ENCODE peak calls at places on chromosome 3, in ten cellular contexts. One of them, this sample, is unnamed. For H3K4me1, the result is how much of the 10 kb centered on the place peaks cover.

GRCh38 chr3:50675179-50676030 is 678 bp downstream of the DOCK3 start:
- DNase-seq in endothelial cell of umbilical vein: no peak
- DNase-seq in upper lobe of left lung: no peak
- DNase-seq in breast epithelium: no peak
- DNase-seq in body of pancreas: peak
- DNase-seq in transverse colon: peak
- DNase-seq in spleen: peak
- DNase-seq in A549: no peak
- DNase-seq in right lobe of liver: no peak
- DNase-seq in adrenal gland: peak
- DNase-seq in this sample: no peak

GRCh38 chr3:131083190-131083863 is 56.6 kb downstream of the NEK11 start:
- DNase-seq in endothelial cell of umbilical vein: no peak
- DNase-seq in upper lobe of left lung: no peak
- DNase-seq in breast epithelium: no peak
- DNase-seq in body of pancreas: peak
- DNase-seq in transverse colon: peak
- DNase-seq in spleen: peak
- DNase-seq in A549: no peak
- DNase-seq in right lobe of liver: no peak
- DNase-seq in adrenal gland: peak
- DNase-seq in this sample: peak

GRCh38 chr3:197001972-197002700 is 27.5 kb downstream of the MELTF start:
- DNase-seq in endothelial cell of umbilical vein: no peak
- DNase-seq in upper lobe of left lung: no peak
- DNase-seq in breast epithelium: peak
- DNase-seq in body of pancreas: no peak
- DNase-seq in transverse colon: no peak
- DNase-seq in spleen: peak
- DNase-seq in A549: no peak
- DNase-seq in right lobe of liver: peak
- DNase-seq in adrenal gland: no peak
- DNase-seq in this sample: no peak

GRCh38 chr3:61936344-61936937 is 375.1 kb downstream of the PTPRG start:
- DNase-seq in endothelial cell of umbilical vein: peak
- DNase-seq in upper lobe of left lung: no peak
- DNase-seq in breast epithelium: no peak
- DNase-seq in body of pancreas: no peak
- DNase-seq in transverse colon: peak
- DNase-seq in spleen: no peak
- DNase-seq in A549: peak
- DNase-seq in right lobe of liver: no peak
- DNase-seq in adrenal gland: peak
- DNase-seq in this sample: no peak

GRCh38 chr3:53170325-53171108 is 9.5 kb downstream of the PRKCD start:
- DNase-seq in endothelial cell of umbilical vein: no peak
- DNase-seq in upper lobe of left lung: peak
- DNase-seq in breast epithelium: no peak
- DNase-seq in body of pancreas: no peak
- DNase-seq in transverse colon: peak
- DNase-seq in spleen: peak
- DNase-seq in A549: no peak
- DNase-seq in right lobe of liver: no peak
- DNase-seq in adrenal gland: no peak
- DNase-seq in this sample: no peak

GRCh38 chr3:86774082-86774691 is 216.8 kb downstream of the VGLL3 start:
- DNase-seq in endothelial cell of umbilical vein: peak
- DNase-seq in upper lobe of left lung: no peak
- DNase-seq in breast epithelium: no peak
- DNase-seq in body of pancreas: no peak
- DNase-seq in transverse colon: no peak
- DNase-seq in spleen: no peak
- DNase-seq in A549: peak
- DNase-seq in right lobe of liver: no peak
- DNase-seq in adrenal gland: no peak
- DNase-seq in this sample: no peak

GRCh38 chr3:131688370-131688769 is 185.6 kb upstream of the MRPL3 start:
- DNase-seq in endothelial cell of umbilical vein: no peak
- DNase-seq in upper lobe of left lung: no peak
- DNase-seq in breast epithelium: no peak
- DNase-seq in body of pancreas: no peak
- DNase-seq in transverse colon: no peak
- DNase-seq in spleen: no peak
- DNase-seq in A549: no peak
- DNase-seq in right lobe of liver: no peak
- DNase-seq in adrenal gland: no peak
- DNase-seq in this sample: no peak

GRCh38 chr3:156677120-156677479 is 2.7 kb downstream of the TIPARP start:
- DNase-seq in endothelial cell of umbilical vein: no peak
- DNase-seq in upper lobe of left lung: no peak
- DNase-seq in breast epithelium: no peak
- DNase-seq in body of pancreas: no peak
- DNase-seq in transverse colon: no peak
- DNase-seq in spleen: no peak
- DNase-seq in A549: no peak
- DNase-seq in right lobe of liver: no peak
- DNase-seq in adrenal gland: no peak
- DNase-seq in this sample: no peak

GRCh38 chr3:161333696-161334095 is 37.6 kb downstream of the SPTSSB start:
- DNase-seq in endothelial cell of umbilical vein: no peak
- DNase-seq in upper lobe of left lung: no peak
- DNase-seq in breast epithelium: no peak
- DNase-seq in body of pancreas: no peak
- DNase-seq in transverse colon: no peak
- DNase-seq in spleen: no peak
- DNase-seq in A549: no peak
- DNase-seq in right lobe of liver: no peak
- DNase-seq in adrenal gland: no peak
- DNase-seq in this sample: no peak

GRCh38 chr3:149660462-149660861 is 2.6 kb upstream of the WWTR1 start:
- DNase-seq in endothelial cell of umbilical vein: peak
- DNase-seq in upper lobe of left lung: no peak
- DNase-seq in breast epithelium: no peak
- DNase-seq in body of pancreas: no peak
- DNase-seq in transverse colon: no peak
- DNase-seq in spleen: no peak
- DNase-seq in A549: peak
- DNase-seq in right lobe of liver: no peak
- DNase-seq in adrenal gland: no peak
- DNase-seq in this sample: no peak

GRCh38 chr3:131538968-131539367 is 36.2 kb upstream of the MRPL3 start:
- DNase-seq in endothelial cell of umbilical vein: no peak
- DNase-seq in upper lobe of left lung: no peak
- DNase-seq in breast epithelium: no peak
- DNase-seq in body of pancreas: no peak
- DNase-seq in transverse colon: no peak
- DNase-seq in spleen: no peak
- DNase-seq in A549: no peak
- DNase-seq in right lobe of liver: no peak
- DNase-seq in adrenal gland: no peak
- DNase-seq in this sample: no peak

GRCh38 chr3:11140054-11140712 is 14.1 kb upstream of the HRH1 start:
- DNase-seq in endothelial cell of umbilical vein: no peak
- DNase-seq in upper lobe of left lung: peak
- DNase-seq in breast epithelium: no peak
- DNase-seq in body of pancreas: no peak
- DNase-seq in transverse colon: peak
- DNase-seq in spleen: peak
- DNase-seq in A549: peak
- DNase-seq in right lobe of liver: no peak
- DNase-seq in adrenal gland: no peak
- DNase-seq in this sample: peak

GRCh38 chr3:99330281-99330680 is 308.1 kb upstream of the COL8A1 start:
- DNase-seq in endothelial cell of umbilical vein: peak
- DNase-seq in upper lobe of left lung: no peak
- DNase-seq in breast epithelium: no peak
- DNase-seq in body of pancreas: no peak
- DNase-seq in transverse colon: no peak
- DNase-seq in spleen: no peak
- DNase-seq in A549: no peak
- DNase-seq in right lobe of liver: no peak
- DNase-seq in adrenal gland: no peak
- DNase-seq in this sample: no peak

DNA sequence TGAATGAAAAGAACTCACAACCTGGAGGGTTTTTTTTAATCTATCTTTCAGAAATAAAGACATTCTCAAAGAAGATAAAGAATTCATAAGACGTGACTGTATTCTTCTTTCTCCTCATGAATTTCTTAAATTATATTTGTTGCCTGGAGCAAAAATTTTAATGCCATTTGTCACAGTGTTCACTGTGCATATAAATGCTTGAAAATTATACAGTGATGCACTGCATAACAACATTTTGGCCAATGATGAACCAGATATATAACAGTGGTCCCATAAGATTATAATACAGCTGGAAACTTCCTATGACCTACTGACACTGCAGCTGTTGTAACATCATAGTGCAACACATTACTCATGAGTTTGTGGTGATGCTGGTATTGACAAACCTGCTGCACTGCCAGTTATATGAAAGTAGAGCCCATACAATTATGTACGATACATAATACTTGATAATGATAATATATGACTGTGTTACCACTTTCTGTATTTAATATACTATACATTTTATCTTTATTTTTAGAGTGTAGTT is 67.3 kb downstream of the P2RY1 start:
- DNase-seq in endothelial cell of umbilical vein: no peak
- DNase-seq in upper lobe of left lung: no peak
- DNase-seq in breast epithelium: no peak
- DNase-seq in body of pancreas: no peak
- DNase-seq in transverse colon: no peak
- DNase-seq in spleen: no peak
- DNase-seq in A549: no peak
- DNase-seq in right lobe of liver: no peak
- DNase-seq in adrenal gland: no peak
- DNase-seq in this sample: no peak
- H3K27ac ChIP-seq in endothelial cell of umbilical vein: no peak
- H3K27ac ChIP-seq in upper lobe of left lung: no peak
- H3K27ac ChIP-seq in breast epithelium: no peak
- H3K27ac ChIP-seq in body of pancreas: no peak
- H3K27ac ChIP-seq in transverse colon: no peak
- H3K27ac ChIP-seq in spleen: no peak
- H3K27ac ChIP-seq in A549: no peak
- H3K27ac ChIP-seq in right lobe of liver: no peak
- H3K27ac ChIP-seq in adrenal gland: no peak
- H3K27ac ChIP-seq in this sample: no peak

DNA sequence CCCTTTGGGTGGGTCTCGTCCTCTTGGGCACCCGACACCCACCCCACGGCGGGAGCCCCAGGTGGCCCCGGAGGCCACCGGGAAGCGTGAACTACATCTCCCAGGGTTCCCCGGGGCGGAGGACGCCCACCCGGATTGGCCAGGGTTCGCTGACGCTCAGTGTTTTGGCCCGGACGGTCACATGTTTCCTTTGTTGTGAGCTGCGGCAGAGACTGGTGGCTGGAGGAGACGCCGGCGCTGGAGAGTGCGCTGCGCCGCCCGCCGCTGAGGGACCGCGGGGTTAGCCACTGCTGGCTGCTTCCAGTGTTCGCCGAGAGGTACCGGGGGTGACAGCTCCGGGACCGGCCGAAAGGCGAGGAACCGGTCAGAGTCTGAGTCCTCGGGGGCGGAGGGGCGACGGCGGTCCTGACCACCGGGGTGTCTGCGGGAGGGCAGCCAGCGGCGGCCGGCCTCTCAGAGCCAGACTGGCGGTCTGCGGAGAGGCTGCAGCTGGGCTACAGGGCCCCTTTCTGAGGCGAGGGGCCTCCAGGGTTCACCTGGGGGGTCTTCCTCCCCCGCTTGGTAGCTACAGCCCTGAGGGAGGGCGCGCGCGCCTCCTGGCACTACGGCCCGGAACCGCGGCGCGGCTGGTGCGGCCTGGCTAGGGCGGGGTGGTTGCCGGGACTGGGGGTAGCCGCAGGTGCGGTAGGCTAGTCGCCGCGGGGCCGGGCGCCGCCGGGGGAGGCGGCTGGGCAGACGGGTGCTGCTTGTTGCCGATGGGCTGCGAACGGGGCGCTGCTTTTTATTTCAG is at the start of gene KLHL24:
- DNase-seq in endothelial cell of umbilical vein: peak
- DNase-seq in upper lobe of left lung: peak
- DNase-seq in breast epithelium: peak
- DNase-seq in body of pancreas: peak
- DNase-seq in transverse colon: peak
- DNase-seq in spleen: peak
- DNase-seq in A549: peak
- DNase-seq in right lobe of liver: peak
- DNase-seq in adrenal gland: peak
- DNase-seq in this sample: peak
- TF ChIP-seq POLR2A in endothelial cell of umbilical vein: peak
- TF ChIP-seq POLR2A in upper lobe of left lung: peak
- TF ChIP-seq POLR2A in breast epithelium: peak
- TF ChIP-seq POLR2A in body of pancreas: peak
- TF ChIP-seq POLR2A in transverse colon: peak
- TF ChIP-seq POLR2A in spleen: peak
- TF ChIP-seq POLR2A in A549: no peak
- TF ChIP-seq POLR2A in right lobe of liver: peak
- TF ChIP-seq POLR2A in adrenal gland: peak
- TF ChIP-seq POLR2A in this sample: peak

DNA sequence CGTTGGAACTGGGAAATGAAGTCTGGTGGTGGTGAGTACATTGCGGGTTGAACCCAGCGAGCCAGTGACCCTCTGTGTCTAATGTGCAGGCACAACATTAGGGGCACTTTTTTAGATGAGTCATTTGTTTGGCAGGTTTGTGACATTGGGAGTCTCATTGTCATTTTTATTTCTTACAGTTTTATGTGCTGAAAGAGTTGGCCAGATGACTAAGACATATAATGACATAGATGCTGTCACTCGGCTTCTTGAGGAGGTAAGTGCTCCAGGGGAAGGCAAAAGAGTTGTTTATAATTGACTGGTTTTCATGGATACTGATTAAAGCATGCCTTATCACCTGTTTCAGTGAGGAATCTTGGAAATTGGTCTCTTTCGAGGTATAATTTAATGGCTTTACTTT is 85.5 kb downstream of the TRAK1 start:
- DNase-seq in endothelial cell of umbilical vein: no peak
- DNase-seq in upper lobe of left lung: no peak
- DNase-seq in breast epithelium: no peak
- DNase-seq in body of pancreas: no peak
- DNase-seq in transverse colon: no peak
- DNase-seq in spleen: no peak
- DNase-seq in A549: no peak
- DNase-seq in right lobe of liver: no peak
- DNase-seq in adrenal gland: no peak
- DNase-seq in this sample: no peak
- H3K4me1 ChIP-seq in endothelial cell of umbilical vein: under half
- H3K4me1 ChIP-seq in upper lobe of left lung: under half
- H3K4me1 ChIP-seq in breast epithelium: under half
- H3K4me1 ChIP-seq in body of pancreas: under half
- H3K4me1 ChIP-seq in transverse colon: half or more
- H3K4me1 ChIP-seq in spleen: under half
- H3K4me1 ChIP-seq in A549: under half
- H3K4me1 ChIP-seq in right lobe of liver: under half
- H3K4me1 ChIP-seq in adrenal gland: under half
- H3K4me1 ChIP-seq in this sample: under half

DNA sequence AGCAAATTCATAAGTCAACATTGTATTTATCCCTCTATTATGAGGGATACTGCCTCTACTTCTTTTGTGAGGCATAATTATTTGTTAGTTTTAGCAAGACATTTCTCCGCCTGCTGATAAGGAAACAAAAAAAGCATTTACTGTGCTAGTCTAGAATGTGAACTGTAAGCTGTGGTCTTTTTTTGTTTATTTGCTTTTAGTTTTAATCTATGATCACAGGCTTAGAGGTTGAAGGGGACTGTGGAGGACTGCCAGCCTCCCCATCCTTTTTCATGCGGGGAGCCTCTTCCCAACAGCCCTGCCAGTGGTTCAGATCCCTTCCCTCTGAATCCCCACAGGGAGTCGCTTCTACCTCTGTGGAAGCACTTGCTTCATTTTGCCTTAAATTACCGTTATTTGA is 331.0 kb upstream of the ROPN1 start:
- DNase-seq in endothelial cell of umbilical vein: no peak
- DNase-seq in upper lobe of left lung: no peak
- DNase-seq in breast epithelium: no peak
- DNase-seq in body of pancreas: no peak
- DNase-seq in transverse colon: no peak
- DNase-seq in spleen: no peak
- DNase-seq in A549: no peak
- DNase-seq in right lobe of liver: no peak
- DNase-seq in adrenal gland: no peak
- DNase-seq in this sample: no peak
- H3K27ac ChIP-seq in endothelial cell of umbilical vein: no peak
- H3K27ac ChIP-seq in upper lobe of left lung: no peak
- H3K27ac ChIP-seq in breast epithelium: no peak
- H3K27ac ChIP-seq in body of pancreas: no peak
- H3K27ac ChIP-seq in transverse colon: no peak
- H3K27ac ChIP-seq in spleen: no peak
- H3K27ac ChIP-seq in A549: no peak
- H3K27ac ChIP-seq in right lobe of liver: no peak
- H3K27ac ChIP-seq in adrenal gland: no peak
- H3K27ac ChIP-seq in this sample: no peak